ENCODE peak calls at places on chromosomes 12 and 14, in seven cellular contexts. One of them, this sample, is unnamed.

GRCh38 chr12:25811656-25812126 is 146.8 kb upstream of the RASSF8 start:
- DNase-seq in psoas muscle: no peak
- DNase-seq in left ventricle myocardium inferior: no peak
- DNase-seq in upper lobe of right lung: no peak
- DNase-seq in thyroid gland: no peak
- DNase-seq in ascending aorta: no peak
- DNase-seq in tibial nerve: no peak
- DNase-seq in this sample: no peak

GRCh38 chr12:94207467-94208432 is 59.4 kb downstream of the PLXNC1 start:
- DNase-seq in psoas muscle: no peak
- DNase-seq in left ventricle myocardium inferior: no peak
- DNase-seq in upper lobe of right lung: no peak
- DNase-seq in thyroid gland: no peak
- DNase-seq in ascending aorta: no peak
- DNase-seq in tibial nerve: no peak
- DNase-seq in this sample: no peak

GRCh38 chr12:88052686-88053085 is 23.5 kb upstream of the C12orf50 start:
- DNase-seq in psoas muscle: no peak
- DNase-seq in left ventricle myocardium inferior: no peak
- DNase-seq in upper lobe of right lung: no peak
- DNase-seq in thyroid gland: peak; percentile 8
- DNase-seq in ascending aorta: no peak
- DNase-seq in tibial nerve: no peak
- DNase-seq in this sample: peak; percentile 21

GRCh38 chr12:104998423-104999346 is 12.6 kb downstream of the NOPCHAP1 start:
- DNase-seq in psoas muscle: no peak
- DNase-seq in left ventricle myocardium inferior: no peak
- DNase-seq in upper lobe of right lung: peak; percentile 71
- DNase-seq in thyroid gland: peak; percentile 87
- DNase-seq in ascending aorta: no peak
- DNase-seq in tibial nerve: no peak
- DNase-seq in this sample: peak; percentile 90

GRCh38 chr14:63504628-63505027 is 38.5 kb downstream of the PPP2R5E start:
- DNase-seq in psoas muscle: no peak
- DNase-seq in left ventricle myocardium inferior: no peak
- DNase-seq in upper lobe of right lung: no peak
- DNase-seq in thyroid gland: no peak
- DNase-seq in ascending aorta: no peak
- DNase-seq in tibial nerve: no peak
- DNase-seq in this sample: no peak

GRCh38 chr12:132444957-132445883 is 44.7 kb upstream of the FBRSL1 start:
- DNase-seq in psoas muscle: no peak
- DNase-seq in left ventricle myocardium inferior: peak; percentile 24
- DNase-seq in upper lobe of right lung: no peak
- DNase-seq in thyroid gland: peak; percentile 23
- DNase-seq in ascending aorta: no peak
- DNase-seq in tibial nerve: no peak
- DNase-seq in this sample: no peak

GRCh38 chr12:51905507-51906438 is 1.5 kb upstream of the ACVRL1 start:
- DNase-seq in psoas muscle: peak; percentile 88
- DNase-seq in left ventricle myocardium inferior: peak; percentile 87
- DNase-seq in upper lobe of right lung: no peak
- DNase-seq in thyroid gland: peak; percentile 39
- DNase-seq in ascending aorta: peak; percentile 84
- DNase-seq in tibial nerve: peak; percentile 77
- DNase-seq in this sample: peak; percentile 57

GRCh38 chr12:93379432-93380308 is 1.9 kb downstream of the NUDT4 start:
- DNase-seq in psoas muscle: no peak
- DNase-seq in left ventricle myocardium inferior: no peak
- DNase-seq in upper lobe of right lung: no peak
- DNase-seq in thyroid gland: no peak
- DNase-seq in ascending aorta: no peak
- DNase-seq in tibial nerve: no peak
- DNase-seq in this sample: no peak

GRCh38 chr14:34199585-34199984 is 248.7 kb upstream of the EGLN3 start:
- DNase-seq in psoas muscle: no peak
- DNase-seq in left ventricle myocardium inferior: no peak
- DNase-seq in upper lobe of right lung: no peak
- DNase-seq in thyroid gland: no peak
- DNase-seq in ascending aorta: no peak
- DNase-seq in tibial nerve: no peak
- DNase-seq in this sample: no peak

GRCh38 chr12:77070382-77071294 is 5.3 kb upstream of the E2F7 start:
- DNase-seq in psoas muscle: no peak
- DNase-seq in left ventricle myocardium inferior: no peak
- DNase-seq in upper lobe of right lung: no peak
- DNase-seq in thyroid gland: no peak
- DNase-seq in ascending aorta: no peak
- DNase-seq in tibial nerve: no peak
- DNase-seq in this sample: no peak

GRCh38 chr12:34348064-34348463 is 325.8 kb downstream of the ALG10 start:
- DNase-seq in psoas muscle: no peak
- DNase-seq in left ventricle myocardium inferior: no peak
- DNase-seq in upper lobe of right lung: no peak
- DNase-seq in thyroid gland: no peak
- DNase-seq in ascending aorta: no peak
- DNase-seq in tibial nerve: no peak
- DNase-seq in this sample: no peak

GRCh38 chr12:8698132-8698829 is 490 bp downstream of the RIMKLB start:
- DNase-seq in psoas muscle: peak; percentile 81
- DNase-seq in left ventricle myocardium inferior: peak; percentile 76
- DNase-seq in upper lobe of right lung: peak; percentile 85
- DNase-seq in thyroid gland: peak; percentile 69
- DNase-seq in ascending aorta: peak; percentile 86
- DNase-seq in tibial nerve: peak; percentile 42
- DNase-seq in this sample: peak; percentile 69

GRCh38 chr12:8698830-8699330 is 1.1 kb downstream of the RIMKLB start:
- DNase-seq in psoas muscle: no peak
- DNase-seq in left ventricle myocardium inferior: no peak
- DNase-seq in upper lobe of right lung: no peak
- DNase-seq in thyroid gland: no peak
- DNase-seq in ascending aorta: no peak
- DNase-seq in tibial nerve: no peak
- DNase-seq in this sample: no peak

GRCh38 chr12:8697476-8698131 is at the start of gene RIMKLB:
- DNase-seq in psoas muscle: peak; percentile 89
- DNase-seq in left ventricle myocardium inferior: peak; percentile 88
- DNase-seq in upper lobe of right lung: peak; percentile 94
- DNase-seq in thyroid gland: peak; percentile 85
- DNase-seq in ascending aorta: peak; percentile 93
- DNase-seq in tibial nerve: peak; percentile 79
- DNase-seq in this sample: peak; percentile 69

GRCh38 chr12:8696402-8697100 is 1.2 kb upstream of the RIMKLB start:
- DNase-seq in psoas muscle: no peak
- DNase-seq in left ventricle myocardium inferior: no peak
- DNase-seq in upper lobe of right lung: no peak
- DNase-seq in thyroid gland: no peak
- DNase-seq in ascending aorta: no peak
- DNase-seq in tibial nerve: no peak
- DNase-seq in this sample: no peak

GRCh38 chr12:8697120-8697475 is 693 bp upstream of the RIMKLB start:
- DNase-seq in psoas muscle: peak; percentile 59
- DNase-seq in left ventricle myocardium inferior: no peak
- DNase-seq in upper lobe of right lung: no peak
- DNase-seq in thyroid gland: peak; percentile 35
- DNase-seq in ascending aorta: peak; percentile 64
- DNase-seq in tibial nerve: no peak
- DNase-seq in this sample: peak; percentile 41
- TF ChIP-seq CTCF in psoas muscle: no peak
- TF ChIP-seq CTCF in left ventricle myocardium inferior: no peak
- TF ChIP-seq CTCF in upper lobe of right lung: no peak
- TF ChIP-seq CTCF in thyroid gland: no peak
- TF ChIP-seq CTCF in ascending aorta: peak; percentile 9
- TF ChIP-seq CTCF in tibial nerve: no peak
- TF ChIP-seq CTCF in this sample: no peak

GRCh38 chr14:93009471-93010117 is 86.6 kb downstream of the CHGA start:
- DNase-seq in psoas muscle: peak; percentile 82
- DNase-seq in left ventricle myocardium inferior: peak; percentile 65
- DNase-seq in upper lobe of right lung: no peak
- DNase-seq in thyroid gland: no peak
- DNase-seq in ascending aorta: no peak
- DNase-seq in tibial nerve: peak; percentile 64
- DNase-seq in this sample: no peak
- H3K27ac ChIP-seq in psoas muscle: no peak overlapping the region
- H3K27ac ChIP-seq in left ventricle myocardium inferior: peak overlapping the region; percentile 87
- H3K27ac ChIP-seq in upper lobe of right lung: no peak overlapping the region
- H3K27ac ChIP-seq in thyroid gland: no peak overlapping the region
- H3K27ac ChIP-seq in ascending aorta: no peak overlapping the region
- H3K27ac ChIP-seq in tibial nerve: peak overlapping the region; percentile 69
- H3K27ac ChIP-seq in this sample: no peak overlapping the region

DNA sequence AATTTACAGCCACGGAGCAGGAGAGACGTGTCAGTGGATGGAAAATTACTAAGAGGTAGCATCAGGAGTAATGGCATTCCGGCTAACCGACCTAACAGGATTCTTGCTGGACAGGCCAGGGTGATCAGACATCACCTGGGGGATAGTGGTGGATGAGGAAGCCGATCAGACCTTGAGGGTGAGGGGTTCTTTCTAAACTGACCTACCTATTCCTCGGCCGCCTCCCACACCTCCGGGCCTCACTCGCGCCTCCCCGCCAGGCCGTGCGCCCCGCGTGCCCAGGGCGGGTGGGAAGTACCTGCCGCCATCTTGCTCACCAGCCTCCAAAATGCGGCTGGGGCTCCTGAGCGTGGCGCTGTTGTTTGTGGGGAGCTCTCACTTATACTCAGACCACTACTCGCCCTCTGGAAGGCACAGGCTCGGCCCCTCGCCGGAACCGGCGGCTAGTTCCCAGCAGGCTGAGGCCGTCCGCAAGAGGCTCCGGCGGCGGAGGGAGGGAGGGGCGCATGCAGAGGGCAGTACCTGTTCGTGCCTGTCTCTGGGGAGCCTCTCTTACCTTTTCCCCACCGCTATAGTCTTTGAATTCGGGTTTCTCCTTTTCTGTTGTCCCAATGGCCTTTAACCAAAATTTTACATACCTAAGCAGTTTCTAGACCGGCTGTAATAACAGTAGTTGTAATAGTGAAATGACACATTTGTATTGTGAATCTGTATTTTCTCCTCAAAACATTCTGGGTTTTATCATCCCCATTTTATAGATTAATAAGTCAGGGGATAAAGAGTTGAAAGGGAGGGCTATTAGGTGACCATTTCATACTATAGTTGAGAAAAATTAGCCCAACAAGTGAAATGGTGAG is at the start of gene TMPRSS12:
- DNase-seq in psoas muscle: no peak
- DNase-seq in left ventricle myocardium inferior: no peak
- DNase-seq in upper lobe of right lung: peak; percentile 78
- DNase-seq in thyroid gland: peak; percentile 58
- DNase-seq in ascending aorta: no peak
- DNase-seq in tibial nerve: no peak
- DNase-seq in this sample: peak; percentile 40
- TF ChIP-seq CTCF in psoas muscle: no peak
- TF ChIP-seq CTCF in left ventricle myocardium inferior: no peak
- TF ChIP-seq CTCF in upper lobe of right lung: peak; percentile 18
- TF ChIP-seq CTCF in thyroid gland: peak; percentile 22
- TF ChIP-seq CTCF in ascending aorta: peak; percentile 6
- TF ChIP-seq CTCF in tibial nerve: no peak
- TF ChIP-seq CTCF in this sample: peak; percentile 25

DNA sequence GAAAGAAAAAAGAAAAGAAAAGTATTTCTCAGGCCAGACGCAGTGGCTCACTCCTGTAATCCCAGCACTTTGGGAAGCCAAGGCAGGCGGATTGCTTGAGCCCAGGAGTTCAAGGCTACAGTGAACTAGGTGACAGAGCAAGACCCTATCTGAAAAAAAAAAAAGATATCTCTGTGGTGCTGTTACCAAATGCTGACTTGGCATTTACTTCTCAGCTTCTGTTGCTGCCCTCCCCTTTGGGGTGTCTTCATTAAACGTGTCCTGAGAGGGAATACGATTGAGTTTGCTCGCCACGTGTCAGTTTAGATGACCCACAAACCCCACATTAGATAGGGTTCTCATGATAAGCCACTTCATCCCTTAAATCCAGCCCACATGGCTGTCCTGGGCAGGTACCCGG is 4.4 kb upstream of the POLR3B start:
- DNase-seq in psoas muscle: no peak
- DNase-seq in left ventricle myocardium inferior: no peak
- DNase-seq in upper lobe of right lung: no peak
- DNase-seq in thyroid gland: no peak
- DNase-seq in ascending aorta: no peak
- DNase-seq in tibial nerve: no peak
- DNase-seq in this sample: no peak
- H3K27ac ChIP-seq in psoas muscle: no peak overlapping the region
- H3K27ac ChIP-seq in left ventricle myocardium inferior: no peak overlapping the region
- H3K27ac ChIP-seq in upper lobe of right lung: no peak overlapping the region
- H3K27ac ChIP-seq in thyroid gland: no peak overlapping the region
- H3K27ac ChIP-seq in ascending aorta: no peak overlapping the region
- H3K27ac ChIP-seq in tibial nerve: no peak overlapping the region
- H3K27ac ChIP-seq in this sample: no peak overlapping the region

DNA sequence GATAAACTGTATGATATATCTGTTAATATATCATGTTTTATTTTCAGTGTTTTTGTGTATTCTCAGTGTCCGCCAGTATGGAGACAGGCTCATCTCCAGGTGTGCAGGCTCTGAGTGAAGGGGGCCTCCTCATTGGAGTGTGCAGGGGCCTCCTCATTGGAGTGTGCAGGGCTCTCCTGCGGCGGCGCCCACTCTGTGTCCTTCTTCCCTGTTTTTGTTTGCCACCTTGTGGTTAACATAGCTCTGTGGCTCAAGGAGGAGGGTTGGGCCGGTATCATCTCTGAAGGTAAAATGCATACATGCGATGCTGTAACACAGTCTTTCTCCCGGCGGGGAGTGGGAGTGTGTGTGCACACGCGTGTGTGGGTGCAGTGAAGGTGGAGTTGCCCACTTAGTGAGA is 429.5 kb downstream of the ZFP36L1 start:
- DNase-seq in psoas muscle: no peak
- DNase-seq in left ventricle myocardium inferior: no peak
- DNase-seq in upper lobe of right lung: no peak
- DNase-seq in thyroid gland: no peak
- DNase-seq in ascending aorta: no peak
- DNase-seq in tibial nerve: no peak
- DNase-seq in this sample: no peak
- TF ChIP-seq CTCF in psoas muscle: no peak
- TF ChIP-seq CTCF in left ventricle myocardium inferior: no peak
- TF ChIP-seq CTCF in upper lobe of right lung: no peak
- TF ChIP-seq CTCF in thyroid gland: no peak
- TF ChIP-seq CTCF in ascending aorta: no peak
- TF ChIP-seq CTCF in tibial nerve: no peak
- TF ChIP-seq CTCF in this sample: no peak

GRCh38 chr12:6963741-6964446 is 6.6 kb downstream of the PHB2 start:
- DNase-seq in psoas muscle: no peak
- DNase-seq in left ventricle myocardium inferior: peak; percentile 15
- DNase-seq in upper lobe of right lung: peak; percentile 69
- DNase-seq in thyroid gland: peak; percentile 51
- DNase-seq in ascending aorta: peak; percentile 61
- DNase-seq in tibial nerve: no peak
- DNase-seq in this sample: peak; percentile 60
- H3K27ac ChIP-seq in psoas muscle: peak overlapping the region; percentile 85
- H3K27ac ChIP-seq in left ventricle myocardium inferior: peak overlapping the region; percentile 86
- H3K27ac ChIP-seq in upper lobe of right lung: peak overlapping the region; percentile 94
- H3K27ac ChIP-seq in thyroid gland: peak overlapping the region; percentile 98
- H3K27ac ChIP-seq in ascending aorta: no peak overlapping the region
- H3K27ac ChIP-seq in tibial nerve: peak overlapping the region; percentile 77
- H3K27ac ChIP-seq in this sample: peak overlapping the region; percentile 99

GRCh38 chr14:93536945-93537344 is 106.2 kb downstream of the UNC79 start:
- DNase-seq in psoas muscle: no peak
- DNase-seq in left ventricle myocardium inferior: no peak
- DNase-seq in upper lobe of right lung: no peak
- DNase-seq in thyroid gland: no peak
- DNase-seq in ascending aorta: no peak
- DNase-seq in tibial nerve: no peak
- DNase-seq in this sample: no peak
- TF ChIP-seq CTCF in psoas muscle: no peak
- TF ChIP-seq CTCF in left ventricle myocardium inferior: no peak
- TF ChIP-seq CTCF in upper lobe of right lung: no peak
- TF ChIP-seq CTCF in thyroid gland: no peak
- TF ChIP-seq CTCF in ascending aorta: no peak
- TF ChIP-seq CTCF in tibial nerve: no peak
- TF ChIP-seq CTCF in this sample: no peak

GRCh38 chr12:181921-182320 is 32.0 kb downstream of the SLC6A12 start:
- DNase-seq in psoas muscle: no peak
- DNase-seq in left ventricle myocardium inferior: peak; percentile 11
- DNase-seq in upper lobe of right lung: no peak
- DNase-seq in thyroid gland: no peak
- DNase-seq in ascending aorta: no peak
- DNase-seq in tibial nerve: no peak
- DNase-seq in this sample: no peak
- H3K27ac ChIP-seq in psoas muscle: peak overlapping the region; percentile 41
- H3K27ac ChIP-seq in left ventricle myocardium inferior: peak overlapping the region; percentile 83
- H3K27ac ChIP-seq in upper lobe of right lung: no peak overlapping the region
- H3K27ac ChIP-seq in thyroid gland: no peak overlapping the region
- H3K27ac ChIP-seq in ascending aorta: no peak overlapping the region
- H3K27ac ChIP-seq in tibial nerve: no peak overlapping the region
- H3K27ac ChIP-seq in this sample: no peak overlapping the region